ENCODE peak calls at places on chromosomes 16 and 17, in seven cellular contexts. Y is HTR-8/SVneo, U is M059J, D is GM04504, R is Kasumi-1, P is HS-27A, J is GM20000. Z is an unnamed sample.

GRCh38 chr17:78323821-78324390 is 36.0 kb downstream of the SOCS3 start:
- DNase-seq in Y (no peak), U (no peak), D (no peak), R (no peak), P (no peak), J (no peak), Z (no peak)

GRCh38 chr17:8143581-8144400 is 8.4 kb downstream of the PER1 start:
- DNase-seq in Y (no peak), U (no peak), D (no peak), R (no peak), P (no peak), J (no peak), Z (no peak)

GRCh38 chr16:85424260-85425060 is 188.7 kb upstream of the GSE1 start:
- DNase-seq in Y (no peak), U (no peak), D (no peak), R (no peak), P (no peak), J (no peak), Z (no peak)

GRCh38 chr17:185445-186138 is 4.1 kb upstream of the DOC2B start:
- DNase-seq in Y (no peak), U (no peak), D (no peak), R (no peak), P (no peak), J (no peak), Z (no peak)

GRCh38 chr16:22027633-22028032 is 19.7 kb downstream of the MOSMO start:
- DNase-seq in Y (no peak), U (no peak), D (no peak), R (no peak), P (no peak), J (no peak), Z (no peak)

GRCh38 chr17:58352843-58353719 is 1.1 kb upstream of the SUPT4H1 start:
- DNase-seq in Y (no peak), U (peak; percentile 20), D (no peak), R (no peak), P (no peak), J (no peak), Z (no peak)

GRCh38 chr17:82374626-82375331 is 3.2 kb downstream of the UTS2R start:
- DNase-seq in Y (no peak), U (no peak), D (no peak), R (no peak), P (no peak), J (no peak), Z (no peak)

GRCh38 chr17:76540381-76541300 is 797 bp downstream of the PRCD start:
- DNase-seq in Y (peak; percentile 99), U (peak; percentile 67), D (peak; percentile 86), R (no peak), P (peak; percentile 40), J (peak; percentile 84), Z (peak; percentile 99)

GRCh38 chr17:8488931-8489330 is 53.2 kb downstream of the NDEL1 start:
- DNase-seq in Y (no peak), U (peak; percentile 88), D (peak; percentile 92), R (no peak), P (peak; percentile 39), J (no peak), Z (peak; percentile 40)

GRCh38 chr17:80886641-80887573 is 104.7 kb upstream of the CHMP6 start:
- DNase-seq in Y (no peak), U (no peak), D (no peak), R (no peak), P (no peak), J (no peak), Z (no peak)

GRCh38 chr17:40498281-40499084 is 2.9 kb downstream of the TNS4 start:
- DNase-seq in Y (no peak), U (no peak), D (no peak), R (no peak), P (no peak), J (no peak), Z (no peak)

GRCh38 chr16:68005786-68006286 is 6.6 kb upstream of the DPEP2 start:
- DNase-seq in Y (no peak), U (no peak), D (no peak), R (peak; percentile 72), P (no peak), J (no peak), Z (no peak)

GRCh38 chr17:33057564-33057963 is 65.9 kb downstream of the SPACA3 start:
- DNase-seq in Y (no peak), U (peak; percentile 67), D (no peak), R (no peak), P (no peak), J (no peak), Z (no peak)

GRCh38 chr17:50620237-50620636 is 14.4 kb upstream of the ABCC3 start:
- DNase-seq in Y (no peak), U (no peak), D (no peak), R (no peak), P (no peak), J (no peak), Z (no peak)

GRCh38 chr16:84284168-84284722 is 10.4 kb upstream of the WFDC1 start:
- DNase-seq in Y (no peak), U (no peak), D (no peak), R (no peak), P (no peak), J (no peak), Z (no peak)

GRCh38 chr16:351804-352520 is 561 bp downstream of the AXIN1 start:
- DNase-seq in Y (no peak), U (peak; percentile 25), D (no peak), R (no peak), P (no peak), J (no peak), Z (no peak)

GRCh38 chr16:71626858-71627213 is 852 bp downstream of the MARVELD3 start:
- DNase-seq in Y (no peak), U (no peak), D (no peak), R (no peak), P (no peak), J (no peak), Z (no peak)

GRCh38 chr17:49031965-49032928 is 35.1 kb downstream of the IGF2BP1 start:
- DNase-seq in Y (peak; percentile 96), U (peak; percentile 75), D (peak; percentile 66), R (peak; percentile 92), P (no peak), J (peak; percentile 88), Z (peak; percentile 81)

GRCh38 chr16:31696968-31697743 is 169.5 kb downstream of the AHSP start:
- DNase-seq in Y (peak; percentile 62), U (peak; percentile 46), D (peak; percentile 23), R (peak; percentile 97), P (no peak), J (no peak), Z (peak; percentile 22)

GRCh38 chr17:79804856-79805696 is 8.2 kb upstream of the CBX8 start:
- DNase-seq in Y (no peak), U (no peak), D (no peak), R (no peak), P (no peak), J (no peak), Z (no peak)

GRCh38 chr16:79644977-79645667 is 44.6 kb upstream of the MAF start:
- DNase-seq in Y (no peak), U (peak; percentile 24), D (no peak), R (no peak), P (no peak), J (no peak), Z (no peak)

GRCh38 chr17:39461911-39462641 is 790 bp downstream of the CDK12 start:
- DNase-seq in Y (peak; percentile 78), U (no peak), D (peak; percentile 37), R (peak; percentile 67), P (no peak), J (peak; percentile 77), Z (peak; percentile 10)

GRCh38 chr17:45127583-45128300 is 4.6 kb downstream of the PLCD3 start:
- DNase-seq in Y (peak; percentile 71), U (peak; percentile 56), D (peak; percentile 27), R (no peak), P (no peak), J (no peak), Z (peak; percentile 46)

GRCh38 chr16:12255919-12256665 is 279.6 kb downstream of the SNX29 start:
- DNase-seq in Y (no peak), U (no peak), D (no peak), R (no peak), P (no peak), J (no peak), Z (no peak)

GRCh38 chr17:43200127-43200526 is 11.5 kb upstream of the TMEM106A start:
- DNase-seq in Y (no peak), U (no peak), D (no peak), R (peak; percentile 24), P (no peak), J (no peak), Z (no peak)

GRCh38 chr17:40312131-40312731 is 3.3 kb downstream of the RARA start:
- DNase-seq in Y (no peak), U (peak; percentile 91), D (no peak), R (no peak), P (no peak), J (peak; percentile 13), Z (no peak)

GRCh38 chr17:3475812-3476686 is at the start of gene ASPA:
- DNase-seq in Y (no peak), U (peak; percentile 1), D (no peak), R (no peak), P (no peak), J (no peak), Z (no peak)

GRCh38 chr17:77735341-77736206 is 222.9 kb upstream of the TNRC6C start:
- DNase-seq in Y (peak; percentile 33), U (no peak), D (no peak), R (no peak), P (no peak), J (no peak), Z (peak; percentile 70)

GRCh38 chr16:4089251-4089810 is 26.9 kb downstream of the ADCY9 start:
- DNase-seq in Y (no peak), U (no peak), D (no peak), R (no peak), P (no peak), J (no peak), Z (no peak)